ENCODE peak calls at places on chromosomes 16 and 17, in five cellular contexts. R is GM23248, O is psoas muscle, D is PC-3, E is cardiac muscle cell. V is an unnamed sample.

GRCh38 chr17:69030145-69030544 is 30.6 kb downstream of the ABCA9 start:
- DNase-seq in R (peak; percentile 25), E (no peak), D (no peak), O (no peak), V (no peak)

GRCh38 chr16:76653390-76654026 is 376.3 kb downstream of the CNTNAP4 start:
- DNase-seq in R (peak; percentile 48), E (peak; percentile 63), O (no peak), D (peak; percentile 68), V (peak; percentile 44)

GRCh38 chr17:42787266-42787665 is 6.9 kb downstream of the WNK4 start:
- DNase-seq in E (no peak), D (no peak), O (no peak), R (no peak), V (no peak)

GRCh38 chr17:1229891-1230571 is 40.2 kb upstream of the BHLHA9 start:
- DNase-seq in E (no peak), D (no peak), R (peak; percentile 43), O (no peak), V (no peak)

GRCh38 chr16:8569650-8570338 is 20.5 kb downstream of the TMEM114 start:
- DNase-seq in R (no peak), D (no peak), O (no peak), E (no peak), V (peak; percentile 17)

GRCh38 chr17:8277317-8277716 is 11.2 kb upstream of the RANGRF start:
- DNase-seq in R (no peak), D (no peak), O (no peak), E (no peak), V (no peak)

GRCh38 chr16:86809458-86809955 is 231.2 kb downstream of the FOXL1 start:
- DNase-seq in E (peak; percentile 27), D (peak; percentile 89), R (peak; percentile 71), O (no peak), V (peak; percentile 64)

GRCh38 chr17:36863676-36864075 is 73.6 kb upstream of the LHX1 start:
- DNase-seq in E (no peak), O (no peak), R (no peak), D (no peak), V (no peak)

GRCh38 chr16:27264151-27264550 is 4.4 kb downstream of the NSMCE1 start:
- DNase-seq in D (peak; percentile 86), E (peak; percentile 79), O (no peak), R (peak; percentile 83), V (no peak)

GRCh38 chr16:57592591-57593003 is 35.8 kb upstream of the ADGRG1 start:
- DNase-seq in E (no peak), O (no peak), R (no peak), D (no peak), V (no peak)

GRCh38 chr17:51652529-51652928 is 392.2 kb downstream of the UTP18 start:
- DNase-seq in R (no peak), D (no peak), O (no peak), E (no peak), V (no peak)

GRCh38 chr17:17832040-17832363 is 4.8 kb downstream of the SREBF1 start:
- DNase-seq in R (no peak), E (no peak), O (no peak), D (no peak), V (no peak)

GRCh38 chr16:87828071-87828971 is 41.0 kb downstream of the SLC7A5 start:
- DNase-seq in O (no peak), R (no peak), D (no peak), E (no peak), V (no peak)

GRCh38 chr17:7393613-7394451 is 493 bp downstream of the PLSCR3 start:
- DNase-seq in E (peak; percentile 16), O (no peak), D (peak; percentile 34), R (peak; percentile 59), V (peak; percentile 54)

GRCh38 chr17:40479754-40480480 is 21.5 kb downstream of the TNS4 start:
- DNase-seq in R (no peak), D (peak; percentile 13), E (no peak), O (no peak), V (no peak)

GRCh38 chr17:53719229-53719628 is 103.5 kb upstream of the KIF2B start:
- DNase-seq in E (peak; percentile 1), D (no peak), R (no peak), O (no peak), V (no peak)
- H3K4me3 ChIP-seq in E (no peak overlapping the region), D (no peak overlapping the region), R (no peak overlapping the region), O (no peak overlapping the region), V (no peak overlapping the region)

GRCh38 chr17:6173653-6174052 is 103.5 kb downstream of the WSCD1 start:
- DNase-seq in O (no peak), D (no peak), E (no peak), R (no peak), V (no peak)
- H3K27me3 ChIP-seq in O (no peaks in the 10 kb centered on the region), D (no peaks in the 10 kb centered on the region), E (no peaks in the 10 kb centered on the region), R (no peaks in the 10 kb centered on the region), V (no peaks in the 10 kb centered on the region)

DNA sequence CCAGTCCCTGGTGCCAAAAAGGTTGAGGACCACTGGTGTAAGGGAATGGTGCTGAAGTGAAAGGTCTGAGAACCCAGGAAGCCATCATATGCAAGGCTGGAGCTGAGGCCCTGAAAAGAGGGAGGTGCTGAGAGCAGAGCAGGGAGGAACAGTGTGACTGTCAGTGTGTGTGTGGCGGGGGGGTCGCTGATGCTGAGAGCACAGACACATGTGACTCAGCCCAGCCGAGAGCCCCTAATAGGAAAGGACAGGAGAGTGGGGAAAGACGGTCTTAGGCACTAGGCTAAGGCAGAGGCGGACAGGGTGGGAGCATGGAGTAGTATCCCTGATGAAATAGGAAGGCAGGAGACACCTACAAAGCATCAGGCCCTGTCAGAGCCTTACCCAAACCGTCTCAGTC is 1.2 kb downstream of the B9D1 start:
- DNase-seq in D (no peak), O (no peak), E (no peak), R (no peak), V (peak; percentile 50)
- H3K27ac ChIP-seq in D (no peak overlapping the region), O (no peak overlapping the region), E (no peak overlapping the region), R (no peak overlapping the region), V (no peak overlapping the region)

GRCh38 chr16:73059779-73060178 is 11.9 kb upstream of the ZFHX3 start:
- DNase-seq in D (no peak), O (no peak), R (no peak), E (no peak), V (no peak)
- H3K4me3 ChIP-seq in D (peak overlapping the region; percentile 93), O (peak overlapping the region; percentile 88), R (peak overlapping the region; percentile 89), E (peak overlapping the region; percentile 99), V (peak overlapping the region; percentile 80)

DNA sequence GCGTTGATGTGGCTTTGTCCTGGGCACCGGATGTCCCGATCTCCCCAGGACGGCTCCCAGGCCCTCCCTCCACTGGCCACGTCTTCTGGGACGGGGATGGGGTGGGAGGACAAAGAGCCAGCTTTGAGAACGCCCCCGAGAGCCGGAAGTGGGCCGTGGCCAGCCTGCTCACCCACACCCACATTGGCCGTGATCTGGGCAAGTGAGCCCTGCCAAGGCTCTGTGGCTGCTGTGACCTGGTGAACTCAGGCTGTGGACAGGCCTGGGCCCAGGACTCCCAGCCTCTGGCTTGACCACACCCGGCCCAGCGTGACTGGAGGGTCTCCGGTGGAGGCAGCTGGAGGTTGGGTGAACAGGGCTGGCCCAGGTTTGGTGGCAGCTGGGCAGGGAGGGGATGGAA is 3.3 kb downstream of the CDH15 start:
- DNase-seq in D (no peak), R (no peak), E (peak; percentile 42), O (no peak), V (no peak)
- H3K27me3 ChIP-seq in D (no peaks in the 10 kb centered on the region), R (no peaks in the 10 kb centered on the region), E (peaks cover 14% of the 10 kb centered on the region), O (no peaks in the 10 kb centered on the region), V (no peaks in the 10 kb centered on the region)

V was measured in SJCRH30.